ENCODE peak calls at places on chromosome 14, in five cellular contexts. R, K, Z, E and X are unnamed samples.

GRCh38 chr14:99612065-99612736 is 8.2 kb upstream of the CCDC85C start:
- DNase-seq in E (no peak), R (no peak), K (no peak), Z (no peak), X (no peak)

GRCh38 chr14:61476105-61476736 is 154.8 kb downstream of the PRKCH start:
- DNase-seq in Z (no peak), K (no peak), E (no peak), R (no peak), X (peak)

GRCh38 chr14:35695647-35696046 is 113.4 kb downstream of the RALGAPA1 start:
- DNase-seq in E (no peak), R (no peak), Z (no peak), K (peak), X (no peak)

GRCh38 chr14:91229743-91230200 is 14.7 kb downstream of the GPR68 start:
- DNase-seq in K (peak), E (peak), Z (no peak), R (peak), X (no peak)

GRCh38 chr14:31137214-31137889 is 70.2 kb downstream of the HECTD1 start:
- DNase-seq in K (no peak), R (no peak), Z (no peak), E (no peak), X (no peak)

GRCh38 chr14:98685725-98686124 is 586.3 kb downstream of the BCL11B start:
- DNase-seq in E (no peak), R (no peak), Z (no peak), K (no peak), X (no peak)

GRCh38 chr14:22887990-22888378 is 5.0 kb downstream of the REM2 start:
- DNase-seq in Z (no peak), E (peak), R (no peak), K (no peak), X (no peak)

GRCh38 chr14:96284430-96284829 is 28.4 kb downstream of the BDKRB1 start:
- DNase-seq in E (no peak), K (no peak), R (no peak), Z (no peak), X (no peak)

GRCh38 chr14:106268013-106268727 is 741.8 kb downstream of the TMEM121 start:
- DNase-seq in R (no peak), Z (no peak), K (no peak), E (no peak), X (peak)

GRCh38 chr14:53517276-53517960 is 364.3 kb upstream of the DDHD1 start:
- DNase-seq in R (peak), E (no peak), Z (no peak), K (peak), X (no peak)

GRCh38 chr14:77148510-77149231 is 7.1 kb upstream of the ZDHHC22 start:
- DNase-seq in Z (no peak), K (no peak), E (no peak), R (peak), X (no peak)

GRCh38 chr14:77154421-77154820 is 12.8 kb upstream of the ZDHHC22 start:
- DNase-seq in K (no peak), E (no peak), R (no peak), Z (no peak), X (no peak)

GRCh38 chr14:77153802-77154201 is 12.2 kb upstream of the ZDHHC22 start:
- DNase-seq in Z (no peak), K (no peak), R (no peak), E (no peak), X (no peak)

GRCh38 chr14:77151918-77152588 is 10.5 kb upstream of the ZDHHC22 start:
- DNase-seq in R (peak), Z (no peak), K (peak), E (peak), X (peak)

GRCh38 chr14:77151245-77151644 is 9.7 kb upstream of the ZDHHC22 start:
- DNase-seq in E (no peak), K (no peak), R (peak), Z (no peak), X (peak)
- TF ChIP-seq CTCF in E (peak), K (peak), R (peak), Z (peak), X (peak)

DNA sequence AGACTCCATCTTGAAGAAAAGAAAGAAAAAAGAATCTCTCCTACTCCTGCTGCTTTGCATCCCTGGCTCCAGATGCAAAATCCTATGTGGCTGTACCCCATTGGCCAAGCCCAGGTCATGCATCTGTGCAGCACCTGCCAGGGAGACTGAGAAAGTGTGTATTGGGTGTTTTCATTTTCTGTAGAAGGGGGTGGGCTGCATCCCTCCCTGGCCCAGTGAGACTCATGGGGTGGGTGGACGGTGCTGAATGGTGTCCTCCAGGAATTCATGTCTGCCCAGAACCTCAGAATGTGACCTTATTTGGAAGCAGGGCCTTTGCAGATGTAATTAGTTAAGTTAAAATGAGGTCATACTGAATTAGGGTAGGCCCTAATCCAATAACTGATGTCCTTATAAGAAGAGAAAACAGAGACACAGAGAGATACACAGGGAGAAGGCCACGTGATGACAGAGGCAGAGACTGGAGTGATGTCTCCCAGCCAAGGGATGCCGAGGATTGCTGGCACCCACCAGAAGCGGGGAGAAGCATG is 23.2 kb downstream of the MOAP1 start:
- DNase-seq in E (no peak), K (no peak), R (no peak), Z (no peak), X (peak)
- TF ChIP-seq CTCF in E (no peak), K (no peak), R (no peak), Z (no peak), X (no peak)

DNA sequence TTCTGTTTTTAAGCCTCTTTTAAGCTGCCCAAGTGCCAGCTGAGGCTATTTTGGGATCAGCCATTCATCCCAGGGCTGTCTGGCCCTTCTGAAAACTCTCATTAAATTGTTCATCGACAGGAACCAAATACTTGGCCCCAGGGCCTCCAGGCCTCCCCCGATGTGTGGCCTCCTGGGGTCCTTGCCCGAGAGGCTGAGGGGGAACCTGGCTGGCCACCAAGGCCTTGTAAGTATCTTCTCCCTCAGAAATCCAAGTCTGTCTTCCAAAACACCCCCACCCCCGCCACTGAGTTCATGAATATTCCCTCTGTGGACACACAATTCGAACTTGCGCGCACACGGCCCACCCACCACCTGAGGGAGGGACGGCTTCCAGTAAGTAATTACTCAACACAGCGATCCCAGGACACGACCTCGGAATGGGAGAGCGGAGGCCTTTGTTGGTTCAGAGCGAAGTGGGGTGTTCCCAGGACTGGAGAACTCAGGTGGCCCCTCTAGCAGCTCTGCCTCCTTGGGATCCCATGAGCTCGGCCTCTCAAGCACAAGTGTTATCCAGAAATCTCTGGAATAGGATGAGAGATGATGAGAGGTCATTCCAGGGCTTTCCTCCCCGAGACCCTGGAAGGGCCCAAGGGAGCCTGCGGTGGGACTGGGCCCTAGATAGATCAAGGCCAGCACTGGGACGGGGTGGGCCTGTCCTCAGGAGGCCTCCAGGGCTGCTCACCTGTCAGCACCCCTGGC is 218.8 kb upstream of the RTL1 start:
- DNase-seq in R (no peak), Z (no peak), K (no peak), E (no peak), X (peak)
- TF ChIP-seq CTCF in R (no peak), Z (no peak), K (no peak), E (no peak), X (no peak)

DNA sequence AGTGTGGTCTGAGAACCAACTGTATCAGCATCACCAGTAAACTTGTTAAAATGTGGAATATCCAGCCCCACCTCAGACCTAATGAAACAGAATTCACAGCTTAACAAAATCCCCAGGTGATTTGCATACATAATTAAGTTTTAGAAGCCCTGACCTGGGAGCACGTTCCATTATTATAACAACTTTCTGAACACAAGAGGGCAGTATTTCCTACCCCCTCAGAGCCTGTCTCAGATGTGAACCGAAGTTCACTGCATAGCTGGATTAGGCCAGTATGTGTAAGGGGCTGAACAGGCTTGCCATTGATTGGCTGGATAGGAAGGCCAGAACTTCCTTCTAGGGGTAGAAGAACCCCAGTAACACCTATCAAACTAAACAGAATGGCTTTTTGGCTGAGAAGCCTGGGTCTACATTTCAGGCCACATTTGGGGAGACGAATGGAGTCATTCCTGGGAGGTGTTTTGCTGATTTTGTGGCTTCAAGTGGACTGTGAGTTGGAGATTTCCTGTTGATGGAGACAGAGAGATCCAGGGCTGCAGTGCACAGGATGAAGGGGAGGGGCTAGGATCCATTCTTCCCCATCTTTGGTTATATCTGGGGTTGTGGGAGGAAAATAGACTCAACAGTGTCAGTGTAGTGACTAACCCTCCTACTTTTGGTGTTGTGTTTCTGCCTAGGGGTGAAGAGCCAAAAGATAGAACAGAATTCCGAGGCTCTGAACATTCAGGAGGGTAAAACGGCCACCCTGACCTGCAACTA is 94.7 kb upstream of the OR4E1 start:
- DNase-seq in E (peak), K (peak), Z (no peak), R (peak), X (no peak)
- TF ChIP-seq CTCF in E (peak), K (peak), Z (no peak), R (peak), X (peak)

DNA sequence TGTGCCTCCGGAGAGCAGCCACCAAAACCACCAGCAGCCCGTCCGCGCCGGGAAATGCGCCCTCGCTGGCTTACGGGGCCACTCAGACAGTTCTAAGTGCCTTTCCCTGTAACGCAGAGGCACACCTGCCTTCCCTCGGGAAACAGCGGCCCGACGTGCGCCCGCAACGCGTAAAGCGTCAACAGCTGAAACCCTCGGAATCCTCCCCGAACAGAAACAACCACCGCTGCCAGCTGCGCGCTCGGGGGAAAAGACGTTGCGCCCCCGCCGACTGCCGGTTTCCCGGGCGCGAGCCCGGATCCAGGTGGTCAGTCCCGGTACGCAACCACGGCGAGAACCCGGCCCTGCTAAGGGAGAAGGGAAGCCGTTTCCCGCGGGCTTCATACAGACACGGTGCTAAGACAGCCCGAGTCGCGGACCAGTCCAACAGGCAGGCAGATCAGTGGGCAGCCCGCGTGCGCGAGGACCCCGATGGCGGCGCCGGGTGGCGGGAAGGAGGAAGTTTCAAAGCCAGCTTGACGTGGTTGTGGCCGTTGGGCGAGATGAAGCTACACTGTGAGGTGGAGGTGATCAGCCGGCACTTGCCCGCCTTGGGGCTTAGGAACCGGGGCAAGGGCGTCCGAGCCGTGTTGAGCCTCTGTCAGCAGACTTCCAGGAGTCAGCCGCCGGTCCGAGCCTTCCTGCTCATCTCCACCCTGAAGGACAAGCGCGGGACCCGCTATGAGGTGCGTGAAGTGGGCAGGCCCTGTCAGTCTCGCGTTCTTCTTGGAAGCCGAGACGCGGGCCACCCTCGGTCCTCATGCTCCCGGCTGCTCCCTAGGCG is at the start of gene LRR1:
- DNase-seq in E (peak), R (peak), K (peak), Z (peak), X (peak)
- TF ChIP-seq CTCF in E (no peak), R (no peak), K (no peak), Z (peak), X (no peak)